ENCODE peak calls at places on chromosomes 6 and 20, in five cellular contexts. D is cerebellum, E is fibroblast of mammary gland, A is GM13977, S is Calu3. Z is an unnamed sample.

GRCh38 chr6:46378882-46379405 is 112.3 kb downstream of the RCAN2 start:
- DNase-seq in D (no peak), E (no peak), A (no peak), S (peak; percentile 55), Z (no peak)

GRCh38 chr6:169157474-169158181 is 96.0 kb downstream of the THBS2 start:
- DNase-seq in D (no peak), E (no peak), A (peak; percentile 9), S (no peak), Z (no peak)

GRCh38 chr6:157034433-157035230 is 257.5 kb downstream of the ARID1B start:
- DNase-seq in D (peak; percentile 55), E (peak; percentile 76), A (peak; percentile 51), S (no peak), Z (peak; percentile 35)

GRCh38 chr6:53358440-53359087 is 9.8 kb upstream of the ELOVL5 start:
- DNase-seq in D (no peak), E (no peak), A (no peak), S (no peak), Z (no peak)

GRCh38 chr6:140078552-140079126 is 704.2 kb upstream of the CITED2 start:
- DNase-seq in D (no peak), E (peak; percentile 95), A (no peak), S (no peak), Z (no peak)

GRCh38 chr20:62907377-62908317 is 18.7 kb downstream of the DIDO1 start:
- DNase-seq in D (no peak), E (no peak), A (no peak), S (no peak), Z (no peak)

GRCh38 chr6:116405147-116405546 is 34.4 kb downstream of the DSE start:
- DNase-seq in D (no peak), E (peak; percentile 91), A (peak; percentile 29), S (no peak), Z (peak; percentile 42)

GRCh38 chr6:7568021-7568420 is 22.0 kb upstream of the SNRNP48 start:
- DNase-seq in D (no peak), E (peak; percentile 88), A (no peak), S (no peak), Z (no peak)

GRCh38 chr6:44166591-44167184 is 8.1 kb downstream of the CAPN11 start:
- DNase-seq in D (no peak), E (no peak), A (no peak), S (no peak), Z (no peak)

GRCh38 chr20:37714973-37715657 is 21.3 kb downstream of the CTNNBL1 start:
- DNase-seq in D (no peak), E (peak; percentile 25), A (no peak), S (no peak), Z (no peak)

GRCh38 chr6:164014716-164015484 is 600.4 kb downstream of the QKI start:
- DNase-seq in D (no peak), E (no peak), A (no peak), S (no peak), Z (no peak)

GRCh38 chr6:26020983-26021349 is 58.4 kb downstream of the TRIM38 start:
- DNase-seq in D (no peak), E (peak; percentile 82), A (no peak), S (peak; percentile 63), Z (no peak)

Z was measured in GM10248.